ENCODE peak calls at places on chromosomes 12 and 14, in nine cellular contexts. P, J, R, Y, G, I, Z, L and B are unnamed samples.

GRCh38 chr14:30266290-30266689 is 292.7 kb upstream of the G2E3 start:
- DNase-seq in P (no peak), J (no peak), R (no peak), Y (no peak), G (no peak), I (no peak), Z (no peak), L (no peak), B (no peak)

GRCh38 chr12:32947203-32947795 is 50.7 kb upstream of the PKP2 start:
- DNase-seq in P (peak), J (peak), R (peak), Y (peak), G (no peak), I (no peak), Z (peak), L (no peak), B (peak)

GRCh38 chr12:119797090-119797489 is 80.0 kb downstream of the CIT start:
- DNase-seq in P (no peak), J (no peak), R (no peak), Y (no peak), G (no peak), I (no peak), Z (no peak), L (no peak), B (no peak)

GRCh38 chr14:65282909-65283253 is 129.6 kb upstream of the FUT8 start:
- DNase-seq in P (peak), J (no peak), R (no peak), Y (no peak), G (no peak), I (no peak), Z (no peak), L (no peak), B (no peak)

GRCh38 chr12:130074661-130075406 is 87.4 kb upstream of the FZD10 start:
- DNase-seq in P (no peak), J (no peak), R (no peak), Y (no peak), G (no peak), I (no peak), Z (no peak), L (no peak), B (no peak)

GRCh38 chr12:9702239-9702638 is 30.7 kb downstream of the CLECL1 start:
- DNase-seq in P (no peak), J (no peak), R (no peak), Y (no peak), G (no peak), I (no peak), Z (no peak), L (no peak), B (no peak)

GRCh38 chr12:71392521-71393145 is 47.0 kb upstream of the LGR5 start:
- DNase-seq in P (peak), J (peak), R (peak), Y (peak), G (peak), I (no peak), Z (peak), L (peak), B (peak)

GRCh38 chr12:57765698-57766463 is 997 bp downstream of the CYP27B1 start:
- DNase-seq in P (no peak), J (no peak), R (no peak), Y (no peak), G (no peak), I (no peak), Z (no peak), L (no peak), B (no peak)

GRCh38 chr12:1204581-1205121 is 213.6 kb downstream of the ERC1 start:
- DNase-seq in P (peak), J (peak), R (no peak), Y (no peak), G (no peak), I (no peak), Z (no peak), L (peak), B (no peak)

GRCh38 chr14:70045715-70046535 is 142.8 kb downstream of the SLC8A3 start:
- DNase-seq in P (no peak), J (peak), R (peak), Y (peak), G (peak), I (peak), Z (peak), L (peak), B (peak)

GRCh38 chr14:59529189-59529588 is 44.9 kb downstream of the JKAMP start:
- DNase-seq in P (no peak), J (no peak), R (no peak), Y (no peak), G (no peak), I (no peak), Z (no peak), L (no peak), B (no peak)

GRCh38 chr14:100878271-100879146 is 25.0 kb downstream of the RTL1 start:
- DNase-seq in P (no peak), J (no peak), R (no peak), Y (no peak), G (no peak), I (no peak), Z (no peak), L (no peak), B (no peak)

GRCh38 chr12:65184176-65184857 is 14.9 kb downstream of the LEMD3 start:
- DNase-seq in P (no peak), J (no peak), R (no peak), Y (no peak), G (no peak), I (no peak), Z (no peak), L (no peak), B (no peak)

GRCh38 chr14:63897706-63898105 is 44.9 kb downstream of the SYNE2 start:
- DNase-seq in P (no peak), J (no peak), R (no peak), Y (no peak), G (no peak), I (no peak), Z (no peak), L (peak), B (no peak)

GRCh38 chr14:45678163-45678562 is 425.2 kb upstream of the MIS18BP1 start:
- DNase-seq in P (no peak), J (no peak), R (no peak), Y (peak), G (no peak), I (no peak), Z (no peak), L (no peak), B (no peak)

GRCh38 chr12:116376354-116377193 is 99.1 kb upstream of the MED13L start:
- DNase-seq in P (no peak), J (no peak), R (no peak), Y (peak), G (no peak), I (no peak), Z (no peak), L (peak), B (no peak)

GRCh38 chr12:50232206-50232605 is 51.1 kb downstream of the LIMA1 start:
- DNase-seq in P (no peak), J (no peak), R (no peak), Y (no peak), G (no peak), I (no peak), Z (no peak), L (no peak), B (no peak)

GRCh38 chr14:33532581-33532980 is 418.3 kb downstream of the EGLN3 start:
- DNase-seq in P (no peak), J (no peak), R (no peak), Y (no peak), G (no peak), I (no peak), Z (no peak), L (no peak), B (no peak)

GRCh38 chr12:31629756-31630732 is 29.4 kb upstream of the ETFBKMT start:
- DNase-seq in P (no peak), J (no peak), R (no peak), Y (no peak), G (peak), I (no peak), Z (no peak), L (peak), B (no peak)

GRCh38 chr12:10448236-10448635 is 4.9 kb downstream of the KLRC1 start:
- DNase-seq in P (no peak), J (no peak), R (no peak), Y (no peak), G (no peak), I (no peak), Z (no peak), L (no peak), B (no peak)

GRCh38 chr14:102737402-102738372 is 39.6 kb upstream of the TRAF3 start:
- DNase-seq in P (no peak), J (no peak), R (no peak), Y (no peak), G (no peak), I (no peak), Z (no peak), L (no peak), B (no peak)

GRCh38 chr12:120866143-120866542 is 38.0 kb downstream of the SPPL3 start:
- DNase-seq in P (no peak), J (no peak), R (no peak), Y (no peak), G (no peak), I (no peak), Z (no peak), L (no peak), B (no peak)

GRCh38 chr14:36091096-36091495 is 85.4 kb downstream of the PTCSC3 start:
- DNase-seq in P (no peak), J (peak), R (no peak), Y (peak), G (no peak), I (no peak), Z (peak), L (peak), B (peak)

GRCh38 chr12:110266381-110266909 is 14.6 kb upstream of the ATP2A2 start:
- DNase-seq in P (no peak), J (no peak), R (no peak), Y (no peak), G (no peak), I (no peak), Z (no peak), L (no peak), B (no peak)

GRCh38 chr14:64934338-64934939 is 8.1 kb downstream of the GPX2 start:
- DNase-seq in P (no peak), J (no peak), R (no peak), Y (no peak), G (no peak), I (no peak), Z (no peak), L (no peak), B (no peak)

GRCh38 chr14:24887623-24888304 is 162.2 kb downstream of the STXBP6 start:
- DNase-seq in P (no peak), J (peak), R (no peak), Y (no peak), G (no peak), I (no peak), Z (no peak), L (peak), B (no peak)

GRCh38 chr12:92068441-92068840 is 77.2 kb downstream of the BTG1 start:
- DNase-seq in P (no peak), J (no peak), R (no peak), Y (peak), G (no peak), I (no peak), Z (no peak), L (no peak), B (no peak)

GRCh38 chr12:9951026-9951652 is 19.0 kb upstream of the CLEC2A start:
- DNase-seq in P (peak), J (no peak), R (no peak), Y (no peak), G (no peak), I (no peak), Z (no peak), L (no peak), B (no peak)

GRCh38 chr12:5171701-5172100 is 128.0 kb downstream of the KCNA5 start:
- DNase-seq in P (peak), J (peak), R (peak), Y (peak), G (no peak), I (peak), Z (peak), L (peak), B (peak)

GRCh38 chr12:52442600-52443061 is 8.5 kb upstream of the KRT75 start:
- DNase-seq in P (no peak), J (peak), R (peak), Y (peak), G (no peak), I (peak), Z (peak), L (peak), B (no peak)

GRCh38 chr14:54568821-54569591 is 2.1 kb downstream of the SAMD4A start:
- DNase-seq in P (no peak), J (no peak), R (peak), Y (peak), G (no peak), I (no peak), Z (no peak), L (peak), B (peak)

GRCh38 chr12:107494331-107494730 is 191.3 kb upstream of the PWP1 start:
- DNase-seq in P (no peak), J (no peak), R (no peak), Y (no peak), G (no peak), I (no peak), Z (no peak), L (no peak), B (no peak)

GRCh38 chr14:28308727-28309126 is 457.9 kb upstream of the FOXG1 start:
- DNase-seq in P (no peak), J (peak), R (no peak), Y (peak), G (no peak), I (no peak), Z (no peak), L (peak), B (no peak)

GRCh38 chr14:84250863-84251262 is 1279.1 kb upstream of the FLRT2 start:
- DNase-seq in P (no peak), J (no peak), R (no peak), Y (no peak), G (no peak), I (no peak), Z (no peak), L (no peak), B (peak)

GRCh38 chr12:29921307-29921706 is 137.6 kb upstream of the TMTC1 start:
- DNase-seq in P (no peak), J (peak), R (no peak), Y (peak), G (no peak), I (no peak), Z (peak), L (peak), B (peak)

GRCh38 chr12:19800884-19801283 is 361.6 kb downstream of the AEBP2 start:
- DNase-seq in P (no peak), J (peak), R (no peak), Y (peak), G (no peak), I (no peak), Z (no peak), L (peak), B (no peak)

GRCh38 chr14:22588419-22589095 is 467 bp downstream of the DAD1 start:
- DNase-seq in P (no peak), J (no peak), R (no peak), Y (no peak), G (no peak), I (no peak), Z (no peak), L (peak), B (no peak)

GRCh38 chr14:88325883-88326282 is 2.8 kb upstream of the KCNK10 start:
- DNase-seq in P (no peak), J (no peak), R (no peak), Y (no peak), G (no peak), I (no peak), Z (no peak), L (no peak), B (no peak)

GRCh38 chr14:88321692-88322504 is 1.2 kb downstream of the KCNK10 start:
- DNase-seq in P (no peak), J (no peak), R (peak), Y (no peak), G (no peak), I (no peak), Z (no peak), L (no peak), B (no peak)

GRCh38 chr14:88322505-88323085 is 474 bp downstream of the KCNK10 start:
- DNase-seq in P (no peak), J (no peak), R (peak), Y (no peak), G (no peak), I (no peak), Z (no peak), L (no peak), B (no peak)

GRCh38 chr14:88323086-88323519 is at the start of gene KCNK10:
- DNase-seq in P (no peak), J (peak), R (peak), Y (no peak), G (no peak), I (no peak), Z (no peak), L (peak), B (peak)

GRCh38 chr14:88323520-88324199 is 591 bp upstream of the KCNK10 start:
- DNase-seq in P (no peak), J (no peak), R (peak), Y (no peak), G (no peak), I (no peak), Z (no peak), L (peak), B (peak)
- TF ChIP-seq EZH2 in P (no peak), J (no peak), R (no peak), Y (peak), G (no peak), I (no peak), Z (no peak), L (peak), B (no peak)

DNA sequence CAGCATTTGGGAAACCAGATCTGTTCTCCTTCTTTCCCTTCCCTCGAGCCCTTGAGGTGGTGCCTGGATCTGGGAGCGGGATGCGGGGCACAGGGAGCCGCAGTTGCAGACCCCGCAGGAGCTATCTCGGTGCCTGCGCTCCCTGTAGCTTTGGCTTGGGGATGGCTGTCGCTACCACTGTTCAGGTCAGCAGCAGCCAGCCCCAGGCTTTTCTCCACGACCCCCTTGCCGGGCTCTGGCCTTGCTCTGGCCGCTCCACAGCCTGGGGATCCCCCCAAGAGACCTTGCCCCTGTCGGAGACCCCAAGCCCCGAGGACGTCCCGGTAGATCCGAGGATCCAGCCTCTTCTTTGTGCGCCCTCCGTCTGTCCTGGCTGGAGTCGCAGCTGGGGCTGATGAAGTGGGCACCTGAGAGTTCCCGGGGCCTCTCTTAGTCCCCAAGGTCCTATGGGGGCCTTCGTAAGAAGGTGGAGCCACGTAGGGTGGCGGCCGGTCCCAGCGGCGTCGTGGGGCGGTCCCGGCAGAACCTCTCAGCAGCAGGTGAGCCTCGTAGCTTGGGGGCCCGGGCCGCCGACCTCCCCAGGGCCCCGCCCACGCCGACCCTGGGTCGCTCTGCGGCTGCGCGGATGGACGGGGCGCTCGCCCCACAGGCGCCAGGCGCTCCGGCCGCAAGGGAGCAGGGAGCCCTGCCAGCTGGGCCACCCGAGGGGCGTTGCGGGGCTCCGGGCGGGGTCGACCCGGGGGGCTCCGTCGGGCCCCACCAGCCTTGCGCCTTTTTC is 1.3 kb downstream of the DDN start:
- DNase-seq in P (peak), J (no peak), R (peak), Y (peak), G (peak), I (no peak), Z (no peak), L (no peak), B (no peak)
- H3K4me3 ChIP-seq in P (peak), J (no peak), R (peak), Y (peak), G (peak), I (peak), Z (peak), L (no peak), B (peak)

GRCh38 chr14:93045211-93045674 is 70.5 kb downstream of the ITPK1 start:
- DNase-seq in P (no peak), J (no peak), R (peak), Y (no peak), G (no peak), I (no peak), Z (no peak), L (peak), B (no peak)

GRCh38 chr14:93044601-93045000 is 71.1 kb downstream of the ITPK1 start:
- DNase-seq in P (no peak), J (no peak), R (no peak), Y (no peak), G (peak), I (no peak), Z (no peak), L (no peak), B (no peak)

GRCh38 chr14:93046696-93047050 is 69.1 kb downstream of the ITPK1 start:
- DNase-seq in P (no peak), J (no peak), R (no peak), Y (no peak), G (peak), I (no peak), Z (no peak), L (no peak), B (no peak)

GRCh38 chr14:93047187-93047586 is 68.5 kb downstream of the ITPK1 start:
- DNase-seq in P (no peak), J (no peak), R (no peak), Y (no peak), G (no peak), I (no peak), Z (no peak), L (no peak), B (no peak)

DNA sequence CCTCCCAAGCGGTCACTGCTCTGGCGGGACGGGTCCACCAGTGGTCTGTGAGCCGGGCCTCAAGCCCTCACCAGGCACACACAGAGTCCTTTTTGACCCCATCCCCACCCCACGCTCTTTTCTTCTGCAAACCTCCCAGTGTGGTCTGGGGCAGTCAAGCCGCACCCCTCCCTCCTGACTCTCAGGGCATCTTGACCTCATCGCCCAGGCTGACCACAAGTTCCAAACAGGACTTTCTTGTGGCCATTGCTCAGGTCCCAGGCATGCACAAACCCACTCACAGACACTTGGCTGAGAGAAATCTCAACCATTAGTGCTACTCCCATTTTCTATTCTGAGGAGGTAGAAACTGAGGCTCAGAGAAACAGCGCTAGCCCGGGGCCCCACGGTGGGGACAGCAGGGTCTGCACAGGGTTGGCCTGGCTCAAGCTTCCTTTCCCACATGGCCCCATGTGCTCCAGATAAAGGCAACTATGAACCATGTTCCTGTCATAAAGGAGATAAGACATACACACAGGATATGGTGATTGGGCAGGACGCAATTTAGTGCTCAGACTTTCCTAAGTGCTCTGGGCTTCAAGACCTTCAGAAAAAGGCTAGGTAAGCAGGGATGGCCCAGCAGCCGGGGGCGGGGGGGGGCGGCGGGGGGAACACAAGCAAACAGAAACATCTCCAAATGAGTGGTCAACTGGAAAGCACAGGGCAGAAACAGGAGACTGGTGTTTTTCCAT is 69.6 kb downstream of the ITPK1 start:
- DNase-seq in P (no peak), J (peak), R (no peak), Y (peak), G (peak), I (no peak), Z (peak), L (peak), B (no peak)
- H3K27ac ChIP-seq in P (no peak), J (no peak), R (no peak), Y (peak), G (peak), I (no peak), Z (no peak), L (no peak), B (no peak)

DNA sequence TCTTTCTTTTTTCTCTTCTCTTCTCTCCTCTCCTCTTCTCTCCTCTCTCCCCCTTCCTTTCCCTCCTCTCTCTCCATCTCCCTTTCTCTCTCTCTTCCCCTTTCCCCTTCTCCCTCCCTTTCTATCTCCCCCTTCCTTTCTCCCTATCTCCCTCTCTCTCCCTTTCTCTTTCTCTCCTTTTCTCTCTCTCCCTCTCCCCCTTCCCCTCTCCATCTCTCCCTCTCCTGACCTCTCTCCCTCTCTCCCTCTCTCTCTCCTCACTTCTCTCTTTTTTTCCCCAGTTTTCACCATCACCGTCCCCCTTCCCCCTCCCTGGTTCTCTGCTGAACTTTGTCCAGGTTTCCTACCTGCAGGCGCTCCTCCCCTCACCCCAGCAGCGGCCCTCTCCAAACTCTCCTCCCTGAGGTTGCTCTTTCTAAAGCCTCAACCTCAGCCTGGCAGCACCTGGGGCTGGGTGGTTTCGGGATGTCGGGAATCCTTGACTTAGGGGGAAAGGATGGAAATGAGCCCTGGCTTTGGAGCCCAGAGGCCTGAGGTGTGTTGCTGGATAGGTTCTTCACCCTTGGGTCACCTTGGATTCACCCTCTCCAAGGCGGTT is 14.7 kb upstream of the TBX3 start:
- DNase-seq in P (no peak), J (no peak), R (no peak), Y (no peak), G (no peak), I (no peak), Z (no peak), L (no peak), B (no peak)
- TF ChIP-seq EZH2 in P (no peak), J (no peak), R (no peak), Y (no peak), G (no peak), I (no peak), Z (no peak), L (no peak), B (no peak)